ENCODE peak calls at places on chromosome 13, in eight cellular contexts. One of them, this sample, is unnamed. For H3K4me1, the result is how much of the 10 kb centered on the place peaks cover.

GRCh38 chr13:19713186-19713965 is 69.4 kb downstream of the PSPC1 start:
- DNase-seq in tibial artery: no peak
- DNase-seq in hepatocyte: no peak
- DNase-seq in SJSA1: no peak
- DNase-seq in cardiac muscle cell: peak
- DNase-seq in colonic mucosa: no peak
- DNase-seq in mucosa of descending colon: no peak
- DNase-seq in tibial nerve: no peak
- DNase-seq in this sample: no peak

GRCh38 chr13:79918620-79919019 is 422.3 kb downstream of the SPRY2 start:
- DNase-seq in cardiac muscle cell: no peak
- DNase-seq in hepatocyte: no peak
- DNase-seq in SJSA1: no peak
- DNase-seq in tibial nerve: no peak
- DNase-seq in mucosa of descending colon: no peak
- DNase-seq in tibial artery: no peak
- DNase-seq in colonic mucosa: no peak
- DNase-seq in this sample: no peak

GRCh38 chr13:107205318-107206112 is 637.6 kb upstream of the ARGLU1 start:
- DNase-seq in mucosa of descending colon: peak
- DNase-seq in SJSA1: peak
- DNase-seq in tibial artery: peak
- DNase-seq in tibial nerve: peak
- DNase-seq in colonic mucosa: peak
- DNase-seq in hepatocyte: peak
- DNase-seq in cardiac muscle cell: peak
- DNase-seq in this sample: peak

GRCh38 chr13:74975122-74975521 is 506.8 kb downstream of the TBC1D4 start:
- DNase-seq in SJSA1: no peak
- DNase-seq in mucosa of descending colon: no peak
- DNase-seq in colonic mucosa: no peak
- DNase-seq in tibial nerve: no peak
- DNase-seq in hepatocyte: no peak
- DNase-seq in cardiac muscle cell: no peak
- DNase-seq in tibial artery: no peak
- DNase-seq in this sample: no peak

GRCh38 chr13:51759240-51759639 is 44.7 kb downstream of the DHRS12 start:
- DNase-seq in hepatocyte: no peak
- DNase-seq in tibial artery: no peak
- DNase-seq in mucosa of descending colon: no peak
- DNase-seq in SJSA1: no peak
- DNase-seq in cardiac muscle cell: no peak
- DNase-seq in tibial nerve: no peak
- DNase-seq in colonic mucosa: no peak
- DNase-seq in this sample: no peak

GRCh38 chr13:95603887-95604533 is 40.5 kb downstream of the DZIP1 start:
- DNase-seq in SJSA1: no peak
- DNase-seq in hepatocyte: peak
- DNase-seq in cardiac muscle cell: no peak
- DNase-seq in colonic mucosa: peak
- DNase-seq in tibial artery: no peak
- DNase-seq in mucosa of descending colon: no peak
- DNase-seq in tibial nerve: no peak
- DNase-seq in this sample: no peak

GRCh38 chr13:37642201-37642600 is 43.6 kb upstream of the POSTN start:
- DNase-seq in colonic mucosa: no peak
- DNase-seq in SJSA1: no peak
- DNase-seq in tibial nerve: no peak
- DNase-seq in mucosa of descending colon: no peak
- DNase-seq in hepatocyte: no peak
- DNase-seq in tibial artery: no peak
- DNase-seq in cardiac muscle cell: no peak
- DNase-seq in this sample: no peak

GRCh38 chr13:94058821-94059360 is 420.6 kb downstream of the DCT start:
- DNase-seq in tibial nerve: no peak
- DNase-seq in tibial artery: no peak
- DNase-seq in colonic mucosa: no peak
- DNase-seq in SJSA1: no peak
- DNase-seq in hepatocyte: no peak
- DNase-seq in mucosa of descending colon: no peak
- DNase-seq in cardiac muscle cell: no peak
- DNase-seq in this sample: no peak

GRCh38 chr13:30113983-30114491 is 193.3 kb downstream of the KATNAL1 start:
- DNase-seq in colonic mucosa: peak
- DNase-seq in tibial artery: no peak
- DNase-seq in hepatocyte: peak
- DNase-seq in tibial nerve: peak
- DNase-seq in mucosa of descending colon: peak
- DNase-seq in cardiac muscle cell: peak
- DNase-seq in SJSA1: no peak
- DNase-seq in this sample: no peak

GRCh38 chr13:113325779-113326178 is 28.7 kb downstream of the LAMP1 start:
- DNase-seq in colonic mucosa: no peak
- DNase-seq in hepatocyte: no peak
- DNase-seq in tibial nerve: no peak
- DNase-seq in tibial artery: no peak
- DNase-seq in mucosa of descending colon: no peak
- DNase-seq in SJSA1: no peak
- DNase-seq in cardiac muscle cell: no peak
- DNase-seq in this sample: no peak

GRCh38 chr13:26074706-26075105 is 22.9 kb upstream of the SHISA2 start:
- DNase-seq in cardiac muscle cell: no peak
- DNase-seq in hepatocyte: peak
- DNase-seq in tibial nerve: no peak
- DNase-seq in tibial artery: no peak
- DNase-seq in mucosa of descending colon: no peak
- DNase-seq in colonic mucosa: no peak
- DNase-seq in SJSA1: peak
- DNase-seq in this sample: no peak

GRCh38 chr13:65917731-65918130 is 1312.4 kb downstream of the PCDH9 start:
- DNase-seq in tibial nerve: no peak
- DNase-seq in mucosa of descending colon: no peak
- DNase-seq in hepatocyte: peak
- DNase-seq in SJSA1: no peak
- DNase-seq in cardiac muscle cell: no peak
- DNase-seq in tibial artery: no peak
- DNase-seq in colonic mucosa: no peak
- DNase-seq in this sample: no peak

GRCh38 chr13:32153056-32153455 is 121.5 kb downstream of the FRY start:
- DNase-seq in colonic mucosa: no peak
- DNase-seq in cardiac muscle cell: no peak
- DNase-seq in mucosa of descending colon: no peak
- DNase-seq in SJSA1: no peak
- DNase-seq in tibial artery: no peak
- DNase-seq in hepatocyte: no peak
- DNase-seq in tibial nerve: no peak
- DNase-seq in this sample: no peak
- H3K4me3 ChIP-seq in colonic mucosa: no peak
- H3K4me3 ChIP-seq in cardiac muscle cell: no peak
- H3K4me3 ChIP-seq in mucosa of descending colon: no peak
- H3K4me3 ChIP-seq in SJSA1: no peak
- H3K4me3 ChIP-seq in tibial artery: no peak
- H3K4me3 ChIP-seq in hepatocyte: no peak
- H3K4me3 ChIP-seq in tibial nerve: no peak
- H3K4me3 ChIP-seq in this sample: no peak

GRCh38 chr13:46598140-46598819 is 45.3 kb downstream of the LRCH1 start:
- DNase-seq in cardiac muscle cell: no peak
- DNase-seq in colonic mucosa: no peak
- DNase-seq in tibial nerve: no peak
- DNase-seq in SJSA1: no peak
- DNase-seq in hepatocyte: no peak
- DNase-seq in mucosa of descending colon: no peak
- DNase-seq in tibial artery: no peak
- DNase-seq in this sample: no peak

GRCh38 chr13:46596501-46596900 is 43.5 kb downstream of the LRCH1 start:
- DNase-seq in mucosa of descending colon: no peak
- DNase-seq in tibial artery: no peak
- DNase-seq in colonic mucosa: no peak
- DNase-seq in SJSA1: no peak
- DNase-seq in cardiac muscle cell: no peak
- DNase-seq in hepatocyte: no peak
- DNase-seq in tibial nerve: no peak
- DNase-seq in this sample: no peak

GRCh38 chr13:46600943-46601311 is 48.0 kb downstream of the LRCH1 start:
- DNase-seq in cardiac muscle cell: no peak
- DNase-seq in SJSA1: no peak
- DNase-seq in mucosa of descending colon: no peak
- DNase-seq in colonic mucosa: no peak
- DNase-seq in tibial artery: no peak
- DNase-seq in tibial nerve: no peak
- DNase-seq in hepatocyte: no peak
- DNase-seq in this sample: no peak

GRCh38 chr13:46595918-46596315 is 42.9 kb downstream of the LRCH1 start:
- DNase-seq in tibial nerve: no peak
- DNase-seq in hepatocyte: no peak
- DNase-seq in tibial artery: no peak
- DNase-seq in mucosa of descending colon: no peak
- DNase-seq in cardiac muscle cell: no peak
- DNase-seq in colonic mucosa: no peak
- DNase-seq in SJSA1: no peak
- DNase-seq in this sample: no peak

DNA sequence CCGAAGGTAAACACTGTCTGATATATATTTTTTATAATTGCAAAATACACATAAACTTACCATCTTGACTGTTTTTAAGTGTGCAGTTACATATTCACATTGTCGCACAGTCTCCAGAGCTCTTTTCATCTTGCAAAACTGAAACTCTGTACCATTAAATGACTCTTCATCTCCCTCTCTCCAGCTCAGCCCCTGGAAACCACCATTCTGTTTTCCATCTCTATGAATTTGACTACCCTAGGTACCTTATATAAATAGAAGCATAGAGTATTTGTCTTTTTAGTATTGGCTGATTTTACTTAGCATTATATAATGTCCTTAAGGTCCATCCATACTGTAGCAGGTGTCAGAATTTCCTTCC is 45.8 kb downstream of the LRCH1 start:
- DNase-seq in SJSA1: no peak
- DNase-seq in cardiac muscle cell: no peak
- DNase-seq in tibial artery: no peak
- DNase-seq in mucosa of descending colon: no peak
- DNase-seq in tibial nerve: no peak
- DNase-seq in colonic mucosa: no peak
- DNase-seq in hepatocyte: no peak
- DNase-seq in this sample: no peak
- H3K4me1 ChIP-seq in SJSA1: under half
- H3K4me1 ChIP-seq in cardiac muscle cell: under half
- H3K4me1 ChIP-seq in tibial artery: under half
- H3K4me1 ChIP-seq in mucosa of descending colon: under half
- H3K4me1 ChIP-seq in tibial nerve: under half
- H3K4me1 ChIP-seq in colonic mucosa: under half
- H3K4me1 ChIP-seq in hepatocyte: under half
- H3K4me1 ChIP-seq in this sample: under half

DNA sequence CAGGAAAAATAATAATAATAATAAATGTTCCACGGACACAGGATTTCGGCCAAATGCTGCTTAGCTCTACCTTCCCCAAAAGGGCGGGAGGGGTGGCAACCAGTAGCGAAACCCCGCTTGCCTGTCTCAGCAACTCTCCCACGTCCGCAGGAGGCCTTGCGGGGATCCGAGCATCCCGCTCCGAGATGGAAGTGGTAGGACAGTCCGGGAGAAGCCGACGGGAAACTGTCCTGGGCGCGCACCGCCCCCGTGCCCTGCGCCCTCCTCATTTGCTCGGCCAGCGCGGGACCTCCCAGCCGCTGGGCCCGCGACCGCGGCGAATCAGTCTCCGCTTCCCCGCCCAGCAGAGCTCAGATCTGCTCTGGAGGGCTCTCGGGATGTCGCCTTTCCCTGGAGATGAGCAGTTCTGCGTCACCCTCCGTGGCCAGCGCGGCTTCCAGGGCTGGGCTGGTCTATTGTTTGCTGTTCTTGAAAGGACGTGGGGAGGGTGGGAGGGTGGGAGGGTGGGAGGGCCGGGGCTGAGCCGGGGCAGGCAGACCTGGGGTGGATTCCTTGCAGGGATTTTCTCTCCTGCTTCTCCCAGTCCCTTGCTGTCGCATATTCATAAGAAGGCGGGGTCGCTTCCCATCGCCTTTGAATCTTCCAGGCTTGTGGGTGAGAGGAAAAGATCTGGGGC is 48.8 kb upstream of the PABPC3 start:
- DNase-seq in tibial artery: no peak
- DNase-seq in cardiac muscle cell: peak
- DNase-seq in SJSA1: peak
- DNase-seq in mucosa of descending colon: no peak
- DNase-seq in hepatocyte: peak
- DNase-seq in colonic mucosa: no peak
- DNase-seq in tibial nerve: no peak
- DNase-seq in this sample: no peak
- H3K4me3 ChIP-seq in tibial artery: peak
- H3K4me3 ChIP-seq in cardiac muscle cell: peak
- H3K4me3 ChIP-seq in SJSA1: peak
- H3K4me3 ChIP-seq in mucosa of descending colon: no peak
- H3K4me3 ChIP-seq in hepatocyte: peak
- H3K4me3 ChIP-seq in colonic mucosa: no peak
- H3K4me3 ChIP-seq in tibial nerve: peak
- H3K4me3 ChIP-seq in this sample: no peak

GRCh38 chr13:110518150-110518525 is 43.4 kb downstream of the RAB20 start:
- DNase-seq in cardiac muscle cell: no peak
- DNase-seq in colonic mucosa: no peak
- DNase-seq in tibial nerve: no peak
- DNase-seq in mucosa of descending colon: no peak
- DNase-seq in SJSA1: peak
- DNase-seq in tibial artery: no peak
- DNase-seq in hepatocyte: no peak
- DNase-seq in this sample: peak

GRCh38 chr13:110518571-110518970 is 43.0 kb downstream of the RAB20 start:
- DNase-seq in tibial artery: no peak
- DNase-seq in tibial nerve: no peak
- DNase-seq in SJSA1: no peak
- DNase-seq in hepatocyte: no peak
- DNase-seq in colonic mucosa: peak
- DNase-seq in mucosa of descending colon: peak
- DNase-seq in cardiac muscle cell: no peak
- DNase-seq in this sample: no peak

GRCh38 chr13:110517505-110518149 is 43.9 kb downstream of the RAB20 start:
- DNase-seq in tibial nerve: no peak
- DNase-seq in cardiac muscle cell: no peak
- DNase-seq in hepatocyte: peak
- DNase-seq in mucosa of descending colon: peak
- DNase-seq in colonic mucosa: no peak
- DNase-seq in tibial artery: no peak
- DNase-seq in SJSA1: no peak
- DNase-seq in this sample: peak

GRCh38 chr13:110519046-110519445 is 42.5 kb downstream of the RAB20 start:
- DNase-seq in tibial nerve: no peak
- DNase-seq in cardiac muscle cell: no peak
- DNase-seq in SJSA1: no peak
- DNase-seq in mucosa of descending colon: no peak
- DNase-seq in colonic mucosa: no peak
- DNase-seq in hepatocyte: no peak
- DNase-seq in tibial artery: no peak
- DNase-seq in this sample: no peak

DNA sequence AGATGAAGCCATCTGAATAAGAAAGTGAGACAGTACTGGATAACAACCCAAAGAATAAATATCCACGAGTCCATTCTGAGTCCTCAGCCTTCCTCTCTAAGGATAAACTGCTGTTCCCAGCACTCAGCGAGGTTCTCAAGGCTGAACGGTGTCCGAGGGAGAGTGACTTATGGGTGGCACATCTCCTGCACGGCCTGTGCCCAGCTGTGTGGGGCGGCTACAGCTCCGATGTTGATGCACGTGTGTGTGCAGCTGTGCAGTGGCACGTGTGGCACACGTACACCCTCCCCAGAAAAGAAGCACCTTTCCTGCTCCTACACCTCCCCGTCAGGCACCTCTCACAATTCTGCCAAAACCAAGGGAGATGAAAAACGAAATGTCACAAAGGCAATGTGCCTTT is 45.0 kb downstream of the RAB20 start:
- DNase-seq in colonic mucosa: no peak
- DNase-seq in cardiac muscle cell: no peak
- DNase-seq in tibial nerve: no peak
- DNase-seq in hepatocyte: no peak
- DNase-seq in tibial artery: no peak
- DNase-seq in mucosa of descending colon: peak
- DNase-seq in SJSA1: no peak
- DNase-seq in this sample: no peak
- H3K4me1 ChIP-seq in colonic mucosa: under half
- H3K4me1 ChIP-seq in cardiac muscle cell: under half
- H3K4me1 ChIP-seq in tibial nerve: under half
- H3K4me1 ChIP-seq in hepatocyte: under half
- H3K4me1 ChIP-seq in tibial artery: under half
- H3K4me1 ChIP-seq in mucosa of descending colon: under half
- H3K4me1 ChIP-seq in SJSA1: under half
- H3K4me1 ChIP-seq in this sample: under half